ENCODE peak calls at places on chromosomes 2 and 18, in six cellular contexts. K is H7; B is neural progenitor cell; I is prostate gland; R is CD8-positive, alpha-beta memory T cell; N is astrocyte. S is an unnamed sample. For H3K27me3, the result is how much of the 10 kb centered on the place peaks cover.

GRCh38 chr2:9002637-9003365 is 683 bp downstream of the MBOAT2 start:
- DNase-seq in K (peak), B (peak), I (no peak), R (peak), N (no peak), S (no peak)

GRCh38 chr2:24840164-24840869 is 47.1 kb downstream of the CENPO start:
- DNase-seq in K (peak), B (no peak), I (no peak), R (no peak), N (no peak), S (peak)

GRCh38 chr2:157182834-157183396 is 74.6 kb upstream of the GALNT5 start:
- DNase-seq in K (no peak), B (no peak), I (no peak), R (no peak), N (peak), S (no peak)

GRCh38 chr2:3187467-3187866 is 190.2 kb downstream of the EIPR1 start:
- DNase-seq in K (no peak), B (no peak), I (no peak), R (no peak), N (no peak), S (no peak)

GRCh38 chr18:54125429-54125828 is 99.0 kb downstream of the MBD2 start:
- DNase-seq in K (no peak), B (no peak), I (no peak), R (no peak), N (no peak), S (no peak)

GRCh38 chr2:101972621-101973434 is 18.9 kb upstream of the IL1R2 start:
- DNase-seq in K (no peak), B (no peak), I (no peak), R (no peak), N (peak), S (no peak)

GRCh38 chr18:3995476-3996102 is 459.5 kb downstream of the DLGAP1 start:
- DNase-seq in K (peak), B (peak), I (peak), R (peak), N (peak), S (no peak)

GRCh38 chr2:241149675-241149924 is 328 bp upstream of the PASK start:
- DNase-seq in K (no peak), B (no peak), I (no peak), R (no peak), N (no peak), S (no peak)

GRCh38 chr2:234491281-234491680 is 5.6 kb downstream of the ARL4C start:
- DNase-seq in K (no peak), B (no peak), I (no peak), R (peak), N (peak), S (no peak)

GRCh38 chr2:99833802-99834201 is 308.6 kb downstream of the AFF3 start:
- DNase-seq in K (no peak), B (no peak), I (no peak), R (no peak), N (no peak), S (no peak)

GRCh38 chr18:23958036-23958435 is 56.5 kb upstream of the TTC39C start:
- DNase-seq in K (no peak), B (no peak), I (peak), R (no peak), N (peak), S (peak)

GRCh38 chr2:38074047-38074774 is 1.7 kb downstream of the CYP1B1 start:
- DNase-seq in K (peak), B (peak), I (no peak), R (no peak), N (no peak), S (peak)
- H3K27me3 ChIP-seq in K (under half), B (half or more), I (under half), R (under half), N (under half), S (half or more)

GRCh38 chr2:217216982-217217381 is 357.1 kb upstream of the TNP1 start:
- DNase-seq in K (no peak), B (no peak), I (no peak), R (no peak), N (no peak), S (no peak)
- H3K27me3 ChIP-seq in K (under half), B (under half), I (under half), R (under half), N (under half), S (under half)

DNA sequence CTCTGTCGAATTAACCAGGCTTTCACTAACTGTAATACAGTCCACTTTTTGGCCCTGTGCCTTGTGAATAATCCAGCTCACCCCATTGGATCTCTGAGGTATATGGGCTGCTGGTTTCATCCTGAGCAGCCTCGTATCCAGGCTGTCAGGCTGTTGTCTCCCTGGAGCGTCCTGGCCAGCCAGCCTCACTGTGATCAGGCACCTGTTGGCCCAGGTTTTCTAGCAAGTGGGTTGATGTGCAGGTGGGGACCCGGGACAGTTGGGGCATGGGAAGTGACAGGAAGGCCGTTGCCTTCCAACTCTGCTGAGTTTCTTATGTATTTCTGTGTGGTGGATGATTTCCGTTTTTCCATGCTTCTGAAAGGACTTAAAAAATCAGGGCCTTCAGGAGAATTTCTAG is 132.3 kb downstream of the ACOXL start:
- DNase-seq in K (no peak), B (no peak), I (no peak), R (no peak), N (no peak), S (no peak)
- H3K27me3 ChIP-seq in K (under half), B (under half), I (under half), R (under half), N (under half), S (half or more)

DNA sequence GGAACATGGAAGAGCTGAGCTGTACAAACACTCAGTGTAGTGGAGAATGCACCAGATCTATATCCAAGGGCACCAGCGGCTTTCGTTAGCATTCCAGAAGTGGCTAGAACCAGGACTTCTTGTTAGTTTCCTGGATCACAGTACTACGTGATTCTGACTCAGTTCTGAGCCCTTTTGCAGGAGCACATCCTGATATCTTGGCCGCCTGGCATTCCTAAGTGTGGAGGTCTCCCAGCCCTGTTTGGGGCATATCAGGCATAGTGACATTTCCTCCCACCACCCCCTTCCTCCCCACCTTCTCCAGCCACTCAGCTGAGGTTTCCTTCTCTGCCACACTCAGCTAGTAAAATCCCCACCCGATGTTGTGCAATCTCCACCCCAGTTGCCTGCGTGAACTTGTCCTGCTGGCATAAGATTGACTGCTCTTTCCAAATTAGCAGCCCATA is 63.4 kb downstream of the BMP10 start:
- DNase-seq in K (no peak), B (no peak), I (peak), R (no peak), N (peak), S (no peak)
- H3K27me3 ChIP-seq in K (under half), B (under half), I (under half), R (under half), N (under half), S (under half)

GRCh38 chr2:38742797-38743559 is 8.2 kb downstream of the SRSF7 start:
- DNase-seq in K (no peak), B (no peak), I (no peak), R (no peak), N (no peak), S (no peak)
- H3K27me3 ChIP-seq in K (under half), B (under half), I (under half), R (under half), N (under half), S (under half)

S was measured in left ventricle myocardium inferior.